ENCODE peak calls at places on chromosomes 7 and 10, in nine cellular contexts. One of them, this sample, is unnamed.

GRCh38 chr7:3063016-3063753 is 19.5 kb upstream of the CARD11 start:
- DNase-seq in nephron progenitor cell: no peak
- DNase-seq in cardiac muscle cell: no peak
- DNase-seq in HFFc6: no peak
- DNase-seq in colonic mucosa: no peak
- DNase-seq in OCI-LY7: no peak
- DNase-seq in IMR-90: no peak
- DNase-seq in hepatocyte: no peak
- DNase-seq in Calu3: no peak
- DNase-seq in this sample: no peak

GRCh38 chr10:78774614-78774998 is 294.2 kb upstream of the ZMIZ1 start:
- DNase-seq in cardiac muscle cell: no peak
- DNase-seq in OCI-LY7: no peak
- DNase-seq in nephron progenitor cell: no peak
- DNase-seq in IMR-90: no peak
- DNase-seq in colonic mucosa: no peak
- DNase-seq in hepatocyte: no peak
- DNase-seq in Calu3: no peak
- DNase-seq in HFFc6: no peak
- DNase-seq in this sample: no peak

GRCh38 chr10:11050301-11051000 is 32.8 kb downstream of the CELF2 start:
- DNase-seq in OCI-LY7: no peak
- DNase-seq in colonic mucosa: no peak
- DNase-seq in nephron progenitor cell: no peak
- DNase-seq in cardiac muscle cell: no peak
- DNase-seq in hepatocyte: no peak
- DNase-seq in HFFc6: no peak
- DNase-seq in IMR-90: no peak
- DNase-seq in Calu3: no peak
- DNase-seq in this sample: no peak

GRCh38 chr10:129955591-129956284 is 8.3 kb downstream of the EBF3 start:
- DNase-seq in colonic mucosa: no peak
- DNase-seq in cardiac muscle cell: peak; percentile 15
- DNase-seq in Calu3: peak; percentile 8
- DNase-seq in IMR-90: no peak
- DNase-seq in hepatocyte: peak; percentile 38
- DNase-seq in OCI-LY7: no peak
- DNase-seq in nephron progenitor cell: no peak
- DNase-seq in HFFc6: no peak
- DNase-seq in this sample: peak; percentile 55

GRCh38 chr7:129072410-129073063 is 17.6 kb upstream of the TNPO3 start:
- DNase-seq in nephron progenitor cell: no peak
- DNase-seq in cardiac muscle cell: no peak
- DNase-seq in IMR-90: no peak
- DNase-seq in HFFc6: no peak
- DNase-seq in hepatocyte: no peak
- DNase-seq in Calu3: no peak
- DNase-seq in colonic mucosa: no peak
- DNase-seq in OCI-LY7: no peak
- DNase-seq in this sample: no peak

GRCh38 chr10:43981232-43981631 is 332.6 kb upstream of the ZNF32 start:
- DNase-seq in OCI-LY7: no peak
- DNase-seq in hepatocyte: no peak
- DNase-seq in IMR-90: peak; percentile 65
- DNase-seq in HFFc6: no peak
- DNase-seq in nephron progenitor cell: no peak
- DNase-seq in Calu3: no peak
- DNase-seq in colonic mucosa: no peak
- DNase-seq in cardiac muscle cell: no peak
- DNase-seq in this sample: peak; percentile 65

GRCh38 chr7:144454256-144455039 is 51.0 kb upstream of the NOBOX start:
- DNase-seq in cardiac muscle cell: no peak
- DNase-seq in nephron progenitor cell: no peak
- DNase-seq in hepatocyte: no peak
- DNase-seq in Calu3: no peak
- DNase-seq in colonic mucosa: no peak
- DNase-seq in IMR-90: no peak
- DNase-seq in HFFc6: no peak
- DNase-seq in OCI-LY7: no peak
- DNase-seq in this sample: peak; percentile 2

GRCh38 chr10:124106241-124106905 is 13.0 kb upstream of the CHST15 start:
- DNase-seq in colonic mucosa: no peak
- DNase-seq in nephron progenitor cell: no peak
- DNase-seq in IMR-90: peak; percentile 55
- DNase-seq in cardiac muscle cell: no peak
- DNase-seq in OCI-LY7: peak; percentile 86
- DNase-seq in hepatocyte: peak; percentile 42
- DNase-seq in Calu3: peak; percentile 61
- DNase-seq in HFFc6: peak; percentile 51
- DNase-seq in this sample: peak; percentile 88

GRCh38 chr7:11170160-11170559 is 196.5 kb downstream of the PHF14 start:
- DNase-seq in Calu3: no peak
- DNase-seq in nephron progenitor cell: no peak
- DNase-seq in colonic mucosa: no peak
- DNase-seq in cardiac muscle cell: no peak
- DNase-seq in OCI-LY7: no peak
- DNase-seq in HFFc6: no peak
- DNase-seq in hepatocyte: no peak
- DNase-seq in IMR-90: no peak
- DNase-seq in this sample: no peak

GRCh38 chr7:7557252-7557651 is 9.4 kb upstream of the MIOS start:
- DNase-seq in hepatocyte: no peak
- DNase-seq in nephron progenitor cell: no peak
- DNase-seq in OCI-LY7: no peak
- DNase-seq in colonic mucosa: no peak
- DNase-seq in IMR-90: no peak
- DNase-seq in Calu3: no peak
- DNase-seq in HFFc6: no peak
- DNase-seq in cardiac muscle cell: no peak
- DNase-seq in this sample: no peak

GRCh38 chr7:129343099-129343700 is 91.0 kb upstream of the STRIP2 start:
- DNase-seq in cardiac muscle cell: peak; percentile 47
- DNase-seq in nephron progenitor cell: no peak
- DNase-seq in HFFc6: peak; percentile 47
- DNase-seq in hepatocyte: peak; percentile 57
- DNase-seq in colonic mucosa: peak; percentile 55
- DNase-seq in OCI-LY7: peak; percentile 42
- DNase-seq in Calu3: peak; percentile 38
- DNase-seq in IMR-90: peak; percentile 75
- DNase-seq in this sample: peak; percentile 72

GRCh38 chr10:91796332-91797076 is 1.7 kb upstream of the TNKS2 start:
- DNase-seq in hepatocyte: peak; percentile 54
- DNase-seq in nephron progenitor cell: peak; percentile 22
- DNase-seq in colonic mucosa: peak; percentile 70
- DNase-seq in Calu3: peak; percentile 11
- DNase-seq in HFFc6: no peak
- DNase-seq in IMR-90: no peak
- DNase-seq in OCI-LY7: peak; percentile 65
- DNase-seq in cardiac muscle cell: no peak
- DNase-seq in this sample: peak; percentile 15

DNA sequence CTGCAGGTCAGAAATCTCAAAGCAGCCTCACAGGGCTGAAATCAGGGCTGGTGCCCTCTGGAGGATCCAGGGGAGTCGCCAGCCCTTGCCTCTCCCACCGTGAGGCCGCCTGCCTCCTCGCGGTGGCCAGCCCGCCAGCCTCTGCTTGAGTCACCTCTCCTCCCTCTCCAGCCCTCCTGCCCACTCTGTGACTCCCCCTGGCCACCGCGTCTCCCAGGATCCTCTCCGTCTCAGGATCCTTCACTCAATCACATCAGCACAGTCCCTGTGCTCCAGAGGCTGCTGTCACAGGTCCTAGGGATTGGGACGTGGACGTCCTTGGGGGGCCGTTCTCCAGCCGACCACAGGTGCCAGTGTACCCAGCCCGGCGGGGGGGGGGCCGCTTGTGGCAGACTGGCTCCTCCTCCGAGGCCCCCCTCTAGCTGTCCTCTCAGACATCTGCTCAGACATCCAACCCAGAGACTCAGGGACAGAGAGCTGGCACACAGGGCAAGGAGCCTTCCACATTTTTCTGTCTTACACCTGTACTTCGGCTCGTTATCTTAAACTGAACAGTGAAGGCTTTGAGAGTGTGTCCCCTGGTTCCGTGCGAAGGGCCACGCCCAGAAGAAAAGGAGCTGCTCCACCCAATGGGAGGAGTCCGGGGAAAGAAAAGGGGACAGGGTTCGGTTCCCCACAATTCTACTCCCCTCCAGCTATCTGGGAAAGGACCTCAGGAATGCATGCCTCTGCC is 9.4 kb upstream of the PPP2R2D start:
- DNase-seq in hepatocyte: peak; percentile 67
- DNase-seq in IMR-90: peak; percentile 8
- DNase-seq in cardiac muscle cell: peak; percentile 50
- DNase-seq in colonic mucosa: no peak
- DNase-seq in OCI-LY7: no peak
- DNase-seq in nephron progenitor cell: peak; percentile 61
- DNase-seq in HFFc6: no peak
- DNase-seq in Calu3: peak; percentile 61
- DNase-seq in this sample: no peak
- TF ChIP-seq CTCF in hepatocyte: peak; percentile 24
- TF ChIP-seq CTCF in IMR-90: peak; percentile 25
- TF ChIP-seq CTCF in cardiac muscle cell: peak; percentile 9
- TF ChIP-seq CTCF in colonic mucosa: no peak
- TF ChIP-seq CTCF in OCI-LY7: no peak
- TF ChIP-seq CTCF in nephron progenitor cell: peak; percentile 36
- TF ChIP-seq CTCF in HFFc6: peak; percentile 30
- TF ChIP-seq CTCF in Calu3: no peak
- TF ChIP-seq CTCF in this sample: no peak

DNA sequence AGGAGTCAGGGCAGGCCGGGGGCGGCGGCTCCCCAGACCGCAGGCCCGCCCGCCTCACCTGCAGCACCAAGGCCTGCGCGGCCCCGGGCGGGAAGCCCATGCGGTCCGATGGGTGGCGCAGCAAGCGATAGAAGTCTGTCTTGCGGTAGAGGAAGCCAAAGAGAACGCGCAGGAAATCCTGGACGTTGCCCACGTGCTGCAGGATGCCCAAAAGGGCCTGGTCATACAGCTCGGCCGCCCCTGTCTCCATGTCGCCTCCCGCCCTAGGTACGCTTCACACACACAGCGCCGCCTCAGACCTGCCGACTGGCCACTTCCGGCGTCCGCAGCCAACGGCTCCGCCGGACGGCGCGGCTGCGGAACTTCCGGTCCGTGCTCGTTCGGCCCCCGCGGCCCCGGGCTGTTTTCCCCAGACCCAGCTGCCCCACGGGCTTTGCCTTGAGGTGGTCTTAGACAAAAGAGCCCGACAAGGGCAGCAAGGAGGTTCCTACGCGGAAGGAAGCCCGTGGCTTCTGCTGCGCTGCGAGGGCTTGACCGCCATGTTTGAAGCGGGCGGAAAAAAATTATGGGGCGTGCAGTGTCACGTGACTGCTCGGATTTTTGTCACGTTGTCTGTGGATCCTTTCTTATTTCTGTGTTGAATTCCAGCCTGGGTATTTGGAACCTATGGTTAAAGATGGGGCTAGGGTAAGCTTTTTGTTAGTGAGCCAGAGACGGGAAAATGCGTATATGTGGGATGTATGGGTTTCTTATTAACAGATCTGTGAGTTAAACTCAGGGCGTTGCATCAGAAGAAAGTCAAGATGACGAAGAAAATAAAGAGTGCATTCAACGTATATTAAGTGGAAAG is at the start of gene NUDCD3:
- DNase-seq in nephron progenitor cell: peak; percentile 78
- DNase-seq in HFFc6: peak; percentile 68
- DNase-seq in hepatocyte: peak; percentile 92
- DNase-seq in cardiac muscle cell: peak; percentile 89
- DNase-seq in OCI-LY7: peak; percentile 92
- DNase-seq in Calu3: peak; percentile 91
- DNase-seq in colonic mucosa: peak; percentile 87
- DNase-seq in IMR-90: peak; percentile 77
- DNase-seq in this sample: peak; percentile 90
- TF ChIP-seq CTCF in nephron progenitor cell: no peak
- TF ChIP-seq CTCF in HFFc6: peak; percentile 59
- TF ChIP-seq CTCF in hepatocyte: peak; percentile 15
- TF ChIP-seq CTCF in cardiac muscle cell: peak; percentile 31
- TF ChIP-seq CTCF in OCI-LY7: peak; percentile 59
- TF ChIP-seq CTCF in Calu3: no peak
- TF ChIP-seq CTCF in colonic mucosa: no peak
- TF ChIP-seq CTCF in IMR-90: peak; percentile 11
- TF ChIP-seq CTCF in this sample: peak; percentile 26

GRCh38 chr10:85105614-85106013 is 777.2 kb downstream of the CCSER2 start:
- DNase-seq in HFFc6: no peak
- DNase-seq in nephron progenitor cell: peak; percentile 37
- DNase-seq in cardiac muscle cell: peak; percentile 25
- DNase-seq in hepatocyte: peak; percentile 23
- DNase-seq in colonic mucosa: no peak
- DNase-seq in IMR-90: no peak
- DNase-seq in OCI-LY7: no peak
- DNase-seq in Calu3: peak; percentile 2
- DNase-seq in this sample: no peak
- TF ChIP-seq CTCF in HFFc6: no peak
- TF ChIP-seq CTCF in nephron progenitor cell: peak; percentile 33
- TF ChIP-seq CTCF in cardiac muscle cell: no peak
- TF ChIP-seq CTCF in hepatocyte: peak; percentile 27
- TF ChIP-seq CTCF in colonic mucosa: no peak
- TF ChIP-seq CTCF in IMR-90: no peak
- TF ChIP-seq CTCF in OCI-LY7: peak; percentile 34
- TF ChIP-seq CTCF in Calu3: no peak
- TF ChIP-seq CTCF in this sample: no peak

GRCh38 chr10:60463726-60464125 is 74.1 kb upstream of the ANK3 start:
- DNase-seq in hepatocyte: no peak
- DNase-seq in HFFc6: no peak
- DNase-seq in OCI-LY7: no peak
- DNase-seq in colonic mucosa: no peak
- DNase-seq in IMR-90: peak; percentile 18
- DNase-seq in nephron progenitor cell: no peak
- DNase-seq in cardiac muscle cell: no peak
- DNase-seq in Calu3: no peak
- DNase-seq in this sample: peak; percentile 69

GRCh38 chr10:60464659-60465058 is 75.0 kb upstream of the ANK3 start:
- DNase-seq in hepatocyte: no peak
- DNase-seq in Calu3: peak; percentile 41
- DNase-seq in colonic mucosa: no peak
- DNase-seq in IMR-90: no peak
- DNase-seq in cardiac muscle cell: no peak
- DNase-seq in OCI-LY7: no peak
- DNase-seq in nephron progenitor cell: no peak
- DNase-seq in HFFc6: no peak
- DNase-seq in this sample: no peak

GRCh38 chr10:60465801-60466200 is 76.1 kb upstream of the ANK3 start:
- DNase-seq in Calu3: no peak
- DNase-seq in nephron progenitor cell: no peak
- DNase-seq in HFFc6: peak; percentile 25
- DNase-seq in OCI-LY7: no peak
- DNase-seq in hepatocyte: no peak
- DNase-seq in IMR-90: peak; percentile 48
- DNase-seq in cardiac muscle cell: no peak
- DNase-seq in colonic mucosa: no peak
- DNase-seq in this sample: peak; percentile 57

GRCh38 chr10:60467202-60467546 is 77.5 kb upstream of the ANK3 start:
- DNase-seq in OCI-LY7: no peak
- DNase-seq in HFFc6: no peak
- DNase-seq in IMR-90: no peak
- DNase-seq in nephron progenitor cell: no peak
- DNase-seq in hepatocyte: no peak
- DNase-seq in colonic mucosa: no peak
- DNase-seq in Calu3: no peak
- DNase-seq in cardiac muscle cell: no peak
- DNase-seq in this sample: no peak

GRCh38 chr10:60466267-60467201 is 76.9 kb upstream of the ANK3 start:
- DNase-seq in Calu3: no peak
- DNase-seq in nephron progenitor cell: no peak
- DNase-seq in OCI-LY7: no peak
- DNase-seq in hepatocyte: no peak
- DNase-seq in cardiac muscle cell: no peak
- DNase-seq in HFFc6: peak; percentile 17
- DNase-seq in IMR-90: peak; percentile 71
- DNase-seq in colonic mucosa: no peak
- DNase-seq in this sample: peak; percentile 13
- TF ChIP-seq CTCF in Calu3: no peak
- TF ChIP-seq CTCF in nephron progenitor cell: no peak
- TF ChIP-seq CTCF in OCI-LY7: no peak
- TF ChIP-seq CTCF in hepatocyte: no peak
- TF ChIP-seq CTCF in cardiac muscle cell: no peak
- TF ChIP-seq CTCF in HFFc6: peak; percentile 39
- TF ChIP-seq CTCF in IMR-90: no peak
- TF ChIP-seq CTCF in colonic mucosa: no peak
- TF ChIP-seq CTCF in this sample: peak; percentile 35